ENCODE peak calls at places on chromosomes 3 and 15, in four cellular contexts. F is K562, Y is HepG2, I is GM12878. S is an unnamed sample.

GRCh38 chr15:70111203-70112017 is 13.7 kb upstream of the TLE3 start:
- DNase-seq in F (peak), Y (no peak), I (no peak), S (peak)

GRCh38 chr3:194773666-194774455 is 88.2 kb downstream of the FAM43A start:
- DNase-seq in F (no peak), Y (no peak), I (no peak), S (no peak)

GRCh38 chr3:188807002-188807401 is 364.8 kb upstream of the TPRG1 start:
- DNase-seq in F (no peak), Y (no peak), I (no peak), S (no peak)

GRCh38 chr3:124063168-124063909 is 71.4 kb upstream of the ROPN1 start:
- DNase-seq in F (no peak), Y (no peak), I (no peak), S (no peak)

GRCh38 chr3:72379500-72380187 is 468.6 kb downstream of the SHQ1 start:
- DNase-seq in F (no peak), Y (no peak), I (no peak), S (no peak)

GRCh38 chr3:38480930-38481329 is 15.2 kb upstream of the EXOG start:
- DNase-seq in F (no peak), Y (no peak), I (no peak), S (no peak)

GRCh38 chr3:102510663-102511062 is 75.8 kb downstream of the ZPLD1 start:
- DNase-seq in F (no peak), Y (no peak), I (no peak), S (no peak)

GRCh38 chr3:169173231-169173630 is 490.3 kb downstream of the MECOM start:
- DNase-seq in F (no peak), Y (no peak), I (no peak), S (no peak)

GRCh38 chr3:52845691-52846426 is 11.0 kb upstream of the MUSTN1 start:
- DNase-seq in F (peak), Y (no peak), I (no peak), S (peak)

GRCh38 chr15:37289109-37289765 is 188.9 kb upstream of the MEIS2 start:
- DNase-seq in F (no peak), Y (peak), I (no peak), S (peak)

GRCh38 chr15:52486003-52486996 is 42.4 kb downstream of the MYO5A start:
- DNase-seq in F (no peak), Y (no peak), I (no peak), S (peak)

GRCh38 chr15:82852906-82853635 is 43.6 kb downstream of the WHAMM start:
- DNase-seq in F (no peak), Y (no peak), I (no peak), S (no peak)

GRCh38 chr15:89587955-89588354 is 12.7 kb downstream of the TICRR start:
- DNase-seq in F (no peak), Y (no peak), I (no peak), S (no peak)

DNA sequence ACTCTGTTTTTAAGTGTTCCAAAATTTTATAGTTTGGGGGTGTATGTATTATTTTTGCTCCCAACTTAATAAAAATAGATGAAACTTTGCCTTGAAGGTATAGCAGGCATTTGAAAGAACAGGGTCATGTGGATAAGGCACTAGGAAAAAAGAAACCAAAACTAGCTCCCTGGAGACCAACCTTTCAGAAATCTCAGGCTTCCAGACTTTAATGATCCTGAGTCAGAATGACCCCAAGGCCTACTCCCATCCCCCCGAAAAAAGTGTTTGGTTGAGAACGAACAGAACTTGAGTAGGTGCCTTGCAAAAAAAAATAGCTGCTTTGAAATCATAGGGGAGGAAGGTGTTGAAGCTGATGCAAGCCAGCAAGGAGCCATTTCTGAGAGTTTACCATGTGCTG is 309.5 kb downstream of the THSD4 start:
- DNase-seq in F (no peak), Y (no peak), I (no peak), S (no peak)
- TF ChIP-seq TCF7 in F (no peak), Y (no peak), I (no peak), S (no peak)

DNA sequence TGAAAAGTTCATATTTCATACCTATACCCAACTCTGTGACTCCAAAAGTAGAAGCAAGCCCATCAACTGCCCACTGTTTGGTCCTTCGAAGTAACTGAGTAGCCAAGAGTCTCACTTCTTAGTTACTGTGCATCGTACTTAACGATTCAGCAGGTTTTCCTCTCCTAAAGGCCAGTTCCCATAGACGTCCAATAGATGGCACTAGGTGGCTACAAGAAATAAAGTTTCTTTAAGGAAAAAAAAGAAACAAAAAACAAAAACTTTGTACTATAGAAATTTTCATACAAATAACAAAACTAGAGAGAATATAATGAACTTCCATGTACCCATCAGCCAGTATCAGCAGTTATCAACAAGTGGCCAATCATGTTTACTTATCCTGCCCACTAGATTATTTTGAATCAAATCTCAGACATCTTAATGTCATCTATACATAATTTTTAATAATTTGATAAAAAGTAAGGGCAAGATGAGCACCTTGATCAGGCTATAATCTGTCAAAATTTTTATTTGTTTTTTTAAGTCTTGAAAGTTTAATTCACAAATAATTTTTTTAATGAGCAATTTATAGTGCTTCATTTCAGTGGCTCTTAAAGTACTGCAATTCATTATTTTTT is 63.8 kb upstream of the ACP3 start:
- DNase-seq in F (no peak), Y (peak), I (no peak), S (no peak)
- TF ChIP-seq TCF7 in F (no peak), Y (no peak), I (no peak), S (no peak)

DNA sequence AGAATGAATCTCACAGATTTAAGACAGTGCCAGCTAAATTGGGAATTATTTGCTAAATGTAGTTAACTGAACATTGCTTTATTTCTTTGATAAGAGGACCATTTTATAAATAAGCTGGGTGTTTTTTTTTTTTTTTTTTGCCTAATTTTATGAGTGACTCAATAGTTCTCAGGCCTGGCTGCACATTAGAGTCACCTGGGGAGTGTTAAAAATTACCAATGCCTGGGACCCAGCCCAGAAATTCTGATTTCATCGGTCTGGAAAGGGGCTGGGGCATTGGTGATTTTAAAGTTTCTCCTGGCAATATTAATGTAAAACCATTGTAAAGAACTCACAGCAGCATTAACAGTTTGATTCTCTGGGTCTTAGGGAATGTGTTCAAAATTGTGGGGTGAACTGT is 51.2 kb upstream of the PHLDB2 start:
- DNase-seq in F (no peak), Y (no peak), I (no peak), S (no peak)
- TF ChIP-seq TCF7 in F (no peak), Y (no peak), I (no peak), S (no peak)

DNA sequence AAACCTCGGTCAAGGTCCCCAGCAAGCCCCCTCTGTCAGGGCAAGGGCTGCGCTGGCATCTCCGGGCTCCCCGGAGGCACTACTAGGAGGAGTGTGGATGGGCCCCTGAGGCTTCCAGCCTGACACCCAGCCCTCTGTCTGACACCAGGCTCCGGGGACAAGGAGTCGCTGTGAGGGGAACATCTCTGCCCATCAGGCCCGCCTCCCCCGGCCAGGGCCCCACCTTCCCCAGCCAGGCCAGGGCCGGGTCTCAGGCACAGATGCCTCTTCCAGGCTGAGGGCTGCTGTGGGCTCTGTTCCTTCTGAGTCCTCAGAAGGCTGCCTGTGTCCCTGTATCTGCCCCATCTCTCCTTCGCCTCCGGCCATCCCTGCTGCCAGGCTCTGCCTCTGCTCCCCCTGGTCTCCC is 15.8 kb downstream of the CSPG4 start:
- DNase-seq in F (no peak), Y (no peak), I (no peak), S (no peak)
- TF ChIP-seq TCF7 in F (no peak), Y (no peak), I (no peak), S (no peak)

GRCh38 chr3:57586778-57587177 is 10.4 kb downstream of the ARF4 start:
- DNase-seq in F (no peak), Y (no peak), I (no peak), S (no peak)

GRCh38 chr3:57577786-57578185 is 19.4 kb downstream of the ARF4 start:
- DNase-seq in F (no peak), Y (no peak), I (no peak), S (no peak)

GRCh38 chr3:57587946-57588345 is 9.2 kb downstream of the ARF4 start:
- DNase-seq in F (no peak), Y (no peak), I (no peak), S (no peak)

GRCh38 chr3:57583544-57583943 is 13.6 kb downstream of the ARF4 start:
- DNase-seq in F (no peak), Y (no peak), I (no peak), S (no peak)

GRCh38 chr3:57582470-57583168 is 14.5 kb downstream of the ARF4 start:
- DNase-seq in F (no peak), Y (no peak), I (no peak), S (peak)
- TF ChIP-seq TCF7 in F (no peak), Y (no peak), I (no peak), S (no peak)

S was measured in WTC11.